ENCODE peak calls at places on chromosomes 2 and 18, in eight cellular contexts. E, G, N, S, O, Z, X and M are unnamed samples.

GRCh38 chr2:189851174-189851826 is 67.0 kb downstream of the PMS1 start:
- DNase-seq in E (no peak), G (peak), N (no peak), S (no peak), O (no peak), Z (no peak), X (no peak), M (no peak)

GRCh38 chr18:10304853-10305252 is 149.6 kb upstream of the APCDD1 start:
- DNase-seq in E (no peak), G (no peak), N (peak), S (peak), O (no peak), Z (peak), X (peak), M (no peak)

GRCh38 chr2:10517351-10518043 is 69.4 kb upstream of the ODC1 start:
- DNase-seq in E (no peak), G (no peak), N (no peak), S (no peak), O (no peak), Z (no peak), X (no peak), M (no peak)

GRCh38 chr2:181307203-181307991 is 149.8 kb upstream of the ITGA4 start:
- DNase-seq in E (no peak), G (no peak), N (no peak), S (no peak), O (no peak), Z (no peak), X (no peak), M (no peak)

GRCh38 chr2:219633276-219634065 is 6.0 kb downstream of the SLC4A3 start:
- DNase-seq in E (no peak), G (no peak), N (no peak), S (no peak), O (no peak), Z (no peak), X (no peak), M (no peak)

GRCh38 chr2:174492963-174493431 is 6.2 kb upstream of the GPR155 start:
- DNase-seq in E (no peak), G (no peak), N (no peak), S (no peak), O (no peak), Z (no peak), X (no peak), M (peak)

GRCh38 chr2:132850688-132851087 is 180.7 kb upstream of the LYPD1 start:
- DNase-seq in E (no peak), G (no peak), N (no peak), S (no peak), O (no peak), Z (no peak), X (no peak), M (no peak)

GRCh38 chr18:23578067-23578705 is 8.1 kb downstream of the NPC1 start:
- DNase-seq in E (no peak), G (no peak), N (no peak), S (no peak), O (no peak), Z (no peak), X (no peak), M (no peak)

GRCh38 chr2:69163109-69163508 is 150.1 kb downstream of the ANTXR1 start:
- DNase-seq in E (peak), G (no peak), N (peak), S (peak), O (peak), Z (peak), X (peak), M (no peak)

GRCh38 chr2:3257166-3257565 is 120.5 kb downstream of the EIPR1 start:
- DNase-seq in E (no peak), G (no peak), N (peak), S (peak), O (no peak), Z (peak), X (no peak), M (no peak)

GRCh38 chr2:33321236-33321731 is 155.2 kb upstream of the RASGRP3 start:
- DNase-seq in E (peak), G (no peak), N (no peak), S (peak), O (no peak), Z (peak), X (peak), M (peak)

GRCh38 chr2:12087671-12088380 is 341.4 kb downstream of the LPIN1 start:
- DNase-seq in E (peak), G (no peak), N (no peak), S (no peak), O (no peak), Z (peak), X (no peak), M (no peak)

GRCh38 chr2:216001201-216001600 is 12.2 kb downstream of the MREG start:
- DNase-seq in E (no peak), G (no peak), N (no peak), S (no peak), O (no peak), Z (no peak), X (no peak), M (no peak)